ENCODE peak calls at places on chromosome X, in seven cellular contexts. One of them, this sample, is unnamed.

GRCh38 chrX:71181558-71181909 is 36.9 kb downstream of the NLGN3 start:
- DNase-seq in activated T-cell treated with anti-CD3 and anti-CD28 coated beads, Interleukin-2, amount 50 U/mL, for 4 hours: peak
- DNase-seq in glutamatergic neuron: no peak
- DNase-seq in fibroblast of mammary gland: no peak
- DNase-seq in stimulated activated CD8-positive, alpha-beta memory T cell treated with anti-CD3 and anti-CD28 coated beads, Interleukin-15, amount 100 ng/mL, for 4 hours: peak
- DNase-seq in NCI-H510A: no peak
- DNase-seq in left kidney: no peak
- DNase-seq in this sample: no peak

GRCh38 chrX:123696334-123696733 is 36.5 kb downstream of the THOC2 start:
- DNase-seq in activated T-cell treated with anti-CD3 and anti-CD28 coated beads, Interleukin-2, amount 50 U/mL, for 4 hours: no peak
- DNase-seq in glutamatergic neuron: no peak
- DNase-seq in stimulated activated CD8-positive, alpha-beta memory T cell treated with anti-CD3 and anti-CD28 coated beads, Interleukin-15, amount 100 ng/mL, for 4 hours: no peak
- DNase-seq in left kidney: no peak
- DNase-seq in NCI-H510A: no peak
- DNase-seq in fibroblast of mammary gland: no peak
- DNase-seq in this sample: no peak

GRCh38 chrX:135923353-135923752 is 29.8 kb downstream of the SAGE1 start:
- DNase-seq in fibroblast of mammary gland: no peak
- DNase-seq in left kidney: no peak
- DNase-seq in stimulated activated CD8-positive, alpha-beta memory T cell treated with anti-CD3 and anti-CD28 coated beads, Interleukin-15, amount 100 ng/mL, for 4 hours: no peak
- DNase-seq in activated T-cell treated with anti-CD3 and anti-CD28 coated beads, Interleukin-2, amount 50 U/mL, for 4 hours: no peak
- DNase-seq in glutamatergic neuron: no peak
- DNase-seq in NCI-H510A: no peak
- DNase-seq in this sample: no peak

GRCh38 chrX:87873988-87874500 is 356.4 kb downstream of the KLHL4 start:
- DNase-seq in left kidney: peak
- DNase-seq in stimulated activated CD8-positive, alpha-beta memory T cell treated with anti-CD3 and anti-CD28 coated beads, Interleukin-15, amount 100 ng/mL, for 4 hours: no peak
- DNase-seq in fibroblast of mammary gland: no peak
- DNase-seq in NCI-H510A: no peak
- DNase-seq in activated T-cell treated with anti-CD3 and anti-CD28 coated beads, Interleukin-2, amount 50 U/mL, for 4 hours: no peak
- DNase-seq in glutamatergic neuron: no peak
- DNase-seq in this sample: no peak

GRCh38 chrX:68841251-68842049 is 12.6 kb downstream of the EFNB1 start:
- DNase-seq in glutamatergic neuron: no peak
- DNase-seq in stimulated activated CD8-positive, alpha-beta memory T cell treated with anti-CD3 and anti-CD28 coated beads, Interleukin-15, amount 100 ng/mL, for 4 hours: no peak
- DNase-seq in activated T-cell treated with anti-CD3 and anti-CD28 coated beads, Interleukin-2, amount 50 U/mL, for 4 hours: no peak
- DNase-seq in NCI-H510A: no peak
- DNase-seq in left kidney: no peak
- DNase-seq in fibroblast of mammary gland: no peak
- DNase-seq in this sample: no peak

GRCh38 chrX:130682990-130683389 is 220.0 kb downstream of the ENOX2 start:
- DNase-seq in fibroblast of mammary gland: peak
- DNase-seq in NCI-H510A: no peak
- DNase-seq in stimulated activated CD8-positive, alpha-beta memory T cell treated with anti-CD3 and anti-CD28 coated beads, Interleukin-15, amount 100 ng/mL, for 4 hours: no peak
- DNase-seq in glutamatergic neuron: no peak
- DNase-seq in activated T-cell treated with anti-CD3 and anti-CD28 coated beads, Interleukin-2, amount 50 U/mL, for 4 hours: no peak
- DNase-seq in left kidney: no peak
- DNase-seq in this sample: no peak

GRCh38 chrX:42776195-42776594 is 1.8 kb downstream of the PPP1R2C start:
- DNase-seq in glutamatergic neuron: no peak
- DNase-seq in NCI-H510A: no peak
- DNase-seq in stimulated activated CD8-positive, alpha-beta memory T cell treated with anti-CD3 and anti-CD28 coated beads, Interleukin-15, amount 100 ng/mL, for 4 hours: no peak
- DNase-seq in left kidney: no peak
- DNase-seq in activated T-cell treated with anti-CD3 and anti-CD28 coated beads, Interleukin-2, amount 50 U/mL, for 4 hours: no peak
- DNase-seq in fibroblast of mammary gland: peak
- DNase-seq in this sample: no peak

GRCh38 chrX:130770615-130771014 is 132.4 kb downstream of the ENOX2 start:
- DNase-seq in NCI-H510A: no peak
- DNase-seq in fibroblast of mammary gland: peak
- DNase-seq in activated T-cell treated with anti-CD3 and anti-CD28 coated beads, Interleukin-2, amount 50 U/mL, for 4 hours: no peak
- DNase-seq in left kidney: no peak
- DNase-seq in stimulated activated CD8-positive, alpha-beta memory T cell treated with anti-CD3 and anti-CD28 coated beads, Interleukin-15, amount 100 ng/mL, for 4 hours: no peak
- DNase-seq in glutamatergic neuron: no peak
- DNase-seq in this sample: no peak

GRCh38 chrX:149877636-149878035 is 3.3 kb upstream of the MAGEA8 start:
- DNase-seq in NCI-H510A: no peak
- DNase-seq in activated T-cell treated with anti-CD3 and anti-CD28 coated beads, Interleukin-2, amount 50 U/mL, for 4 hours: no peak
- DNase-seq in left kidney: no peak
- DNase-seq in stimulated activated CD8-positive, alpha-beta memory T cell treated with anti-CD3 and anti-CD28 coated beads, Interleukin-15, amount 100 ng/mL, for 4 hours: no peak
- DNase-seq in glutamatergic neuron: no peak
- DNase-seq in fibroblast of mammary gland: peak
- DNase-seq in this sample: no peak

GRCh38 chrX:16873106-16873505 is 2.9 kb upstream of the RBBP7 start:
- DNase-seq in NCI-H510A: no peak
- DNase-seq in stimulated activated CD8-positive, alpha-beta memory T cell treated with anti-CD3 and anti-CD28 coated beads, Interleukin-15, amount 100 ng/mL, for 4 hours: no peak
- DNase-seq in glutamatergic neuron: no peak
- DNase-seq in left kidney: no peak
- DNase-seq in fibroblast of mammary gland: no peak
- DNase-seq in activated T-cell treated with anti-CD3 and anti-CD28 coated beads, Interleukin-2, amount 50 U/mL, for 4 hours: no peak
- DNase-seq in this sample: no peak

GRCh38 chrX:108165349-108166111 is 74.0 kb downstream of the ATG4A start:
- DNase-seq in stimulated activated CD8-positive, alpha-beta memory T cell treated with anti-CD3 and anti-CD28 coated beads, Interleukin-15, amount 100 ng/mL, for 4 hours: no peak
- DNase-seq in fibroblast of mammary gland: peak
- DNase-seq in NCI-H510A: peak
- DNase-seq in glutamatergic neuron: peak
- DNase-seq in activated T-cell treated with anti-CD3 and anti-CD28 coated beads, Interleukin-2, amount 50 U/mL, for 4 hours: no peak
- DNase-seq in left kidney: peak
- DNase-seq in this sample: no peak

GRCh38 chrX:3545901-3546300 is 167.5 kb downstream of the PRKX start:
- DNase-seq in left kidney: no peak
- DNase-seq in stimulated activated CD8-positive, alpha-beta memory T cell treated with anti-CD3 and anti-CD28 coated beads, Interleukin-15, amount 100 ng/mL, for 4 hours: no peak
- DNase-seq in fibroblast of mammary gland: no peak
- DNase-seq in NCI-H510A: no peak
- DNase-seq in glutamatergic neuron: no peak
- DNase-seq in activated T-cell treated with anti-CD3 and anti-CD28 coated beads, Interleukin-2, amount 50 U/mL, for 4 hours: no peak
- DNase-seq in this sample: no peak

GRCh38 chrX:131944936-131945902 is 77.9 kb upstream of the STK26 start:
- DNase-seq in fibroblast of mammary gland: no peak
- DNase-seq in NCI-H510A: no peak
- DNase-seq in activated T-cell treated with anti-CD3 and anti-CD28 coated beads, Interleukin-2, amount 50 U/mL, for 4 hours: no peak
- DNase-seq in stimulated activated CD8-positive, alpha-beta memory T cell treated with anti-CD3 and anti-CD28 coated beads, Interleukin-15, amount 100 ng/mL, for 4 hours: no peak
- DNase-seq in glutamatergic neuron: no peak
- DNase-seq in left kidney: peak
- DNase-seq in this sample: no peak

GRCh38 chrX:102765794-102766193 is 45.3 kb downstream of the GPRASP3 start:
- DNase-seq in activated T-cell treated with anti-CD3 and anti-CD28 coated beads, Interleukin-2, amount 50 U/mL, for 4 hours: no peak
- DNase-seq in NCI-H510A: no peak
- DNase-seq in fibroblast of mammary gland: peak
- DNase-seq in stimulated activated CD8-positive, alpha-beta memory T cell treated with anti-CD3 and anti-CD28 coated beads, Interleukin-15, amount 100 ng/mL, for 4 hours: no peak
- DNase-seq in left kidney: no peak
- DNase-seq in glutamatergic neuron: no peak
- DNase-seq in this sample: no peak

GRCh38 chrX:72470593-72471310 is 101.9 kb downstream of the HDAC8 start:
- DNase-seq in activated T-cell treated with anti-CD3 and anti-CD28 coated beads, Interleukin-2, amount 50 U/mL, for 4 hours: no peak
- DNase-seq in NCI-H510A: no peak
- DNase-seq in glutamatergic neuron: no peak
- DNase-seq in left kidney: no peak
- DNase-seq in fibroblast of mammary gland: no peak
- DNase-seq in stimulated activated CD8-positive, alpha-beta memory T cell treated with anti-CD3 and anti-CD28 coated beads, Interleukin-15, amount 100 ng/mL, for 4 hours: no peak
- DNase-seq in this sample: no peak

GRCh38 chrX:103275947-103276567 is 493 bp downstream of the TCEAL5 start:
- DNase-seq in glutamatergic neuron: peak
- DNase-seq in left kidney: peak
- DNase-seq in activated T-cell treated with anti-CD3 and anti-CD28 coated beads, Interleukin-2, amount 50 U/mL, for 4 hours: no peak
- DNase-seq in stimulated activated CD8-positive, alpha-beta memory T cell treated with anti-CD3 and anti-CD28 coated beads, Interleukin-15, amount 100 ng/mL, for 4 hours: no peak
- DNase-seq in NCI-H510A: no peak
- DNase-seq in fibroblast of mammary gland: no peak
- DNase-seq in this sample: no peak

GRCh38 chrX:9133426-9133825 is 99.5 kb upstream of the FAM9B start:
- DNase-seq in NCI-H510A: no peak
- DNase-seq in stimulated activated CD8-positive, alpha-beta memory T cell treated with anti-CD3 and anti-CD28 coated beads, Interleukin-15, amount 100 ng/mL, for 4 hours: no peak
- DNase-seq in left kidney: no peak
- DNase-seq in glutamatergic neuron: no peak
- DNase-seq in fibroblast of mammary gland: peak
- DNase-seq in activated T-cell treated with anti-CD3 and anti-CD28 coated beads, Interleukin-2, amount 50 U/mL, for 4 hours: no peak
- DNase-seq in this sample: no peak

GRCh38 chrX:103805860-103806259 is 26.2 kb downstream of the RAB9B start:
- DNase-seq in stimulated activated CD8-positive, alpha-beta memory T cell treated with anti-CD3 and anti-CD28 coated beads, Interleukin-15, amount 100 ng/mL, for 4 hours: no peak
- DNase-seq in activated T-cell treated with anti-CD3 and anti-CD28 coated beads, Interleukin-2, amount 50 U/mL, for 4 hours: no peak
- DNase-seq in left kidney: no peak
- DNase-seq in glutamatergic neuron: no peak
- DNase-seq in NCI-H510A: no peak
- DNase-seq in fibroblast of mammary gland: no peak
- DNase-seq in this sample: no peak

GRCh38 chrX:154717824-154718223 is 33.1 kb downstream of the GAB3 start:
- DNase-seq in NCI-H510A: no peak
- DNase-seq in activated T-cell treated with anti-CD3 and anti-CD28 coated beads, Interleukin-2, amount 50 U/mL, for 4 hours: no peak
- DNase-seq in stimulated activated CD8-positive, alpha-beta memory T cell treated with anti-CD3 and anti-CD28 coated beads, Interleukin-15, amount 100 ng/mL, for 4 hours: no peak
- DNase-seq in glutamatergic neuron: peak
- DNase-seq in left kidney: peak
- DNase-seq in fibroblast of mammary gland: peak
- DNase-seq in this sample: no peak

GRCh38 chrX:112043997-112044396 is 38.6 kb downstream of the TRPC5 start:
- DNase-seq in left kidney: peak
- DNase-seq in activated T-cell treated with anti-CD3 and anti-CD28 coated beads, Interleukin-2, amount 50 U/mL, for 4 hours: no peak
- DNase-seq in glutamatergic neuron: no peak
- DNase-seq in stimulated activated CD8-positive, alpha-beta memory T cell treated with anti-CD3 and anti-CD28 coated beads, Interleukin-15, amount 100 ng/mL, for 4 hours: no peak
- DNase-seq in fibroblast of mammary gland: peak
- DNase-seq in NCI-H510A: no peak
- DNase-seq in this sample: no peak

GRCh38 chrX:3811331-3812311 is 98.2 kb upstream of the PRKX start:
- DNase-seq in NCI-H510A: no peak
- DNase-seq in left kidney: peak
- DNase-seq in glutamatergic neuron: no peak
- DNase-seq in stimulated activated CD8-positive, alpha-beta memory T cell treated with anti-CD3 and anti-CD28 coated beads, Interleukin-15, amount 100 ng/mL, for 4 hours: no peak
- DNase-seq in fibroblast of mammary gland: peak
- DNase-seq in activated T-cell treated with anti-CD3 and anti-CD28 coated beads, Interleukin-2, amount 50 U/mL, for 4 hours: peak
- DNase-seq in this sample: peak

GRCh38 chrX:8731579-8732395 is at the start of gene ANOS1:
- DNase-seq in glutamatergic neuron: peak
- DNase-seq in NCI-H510A: peak
- DNase-seq in left kidney: peak
- DNase-seq in activated T-cell treated with anti-CD3 and anti-CD28 coated beads, Interleukin-2, amount 50 U/mL, for 4 hours: no peak
- DNase-seq in stimulated activated CD8-positive, alpha-beta memory T cell treated with anti-CD3 and anti-CD28 coated beads, Interleukin-15, amount 100 ng/mL, for 4 hours: no peak
- DNase-seq in fibroblast of mammary gland: no peak
- DNase-seq in this sample: peak

GRCh38 chrX:85611926-85612325 is 232.5 kb upstream of the POF1B start:
- DNase-seq in stimulated activated CD8-positive, alpha-beta memory T cell treated with anti-CD3 and anti-CD28 coated beads, Interleukin-15, amount 100 ng/mL, for 4 hours: no peak
- DNase-seq in glutamatergic neuron: no peak
- DNase-seq in NCI-H510A: no peak
- DNase-seq in activated T-cell treated with anti-CD3 and anti-CD28 coated beads, Interleukin-2, amount 50 U/mL, for 4 hours: no peak
- DNase-seq in fibroblast of mammary gland: peak
- DNase-seq in left kidney: peak
- DNase-seq in this sample: no peak

GRCh38 chrX:130118396-130118795 is 8.1 kb upstream of the ELF4 start:
- DNase-seq in stimulated activated CD8-positive, alpha-beta memory T cell treated with anti-CD3 and anti-CD28 coated beads, Interleukin-15, amount 100 ng/mL, for 4 hours: no peak
- DNase-seq in left kidney: no peak
- DNase-seq in NCI-H510A: no peak
- DNase-seq in glutamatergic neuron: no peak
- DNase-seq in fibroblast of mammary gland: peak
- DNase-seq in activated T-cell treated with anti-CD3 and anti-CD28 coated beads, Interleukin-2, amount 50 U/mL, for 4 hours: no peak
- DNase-seq in this sample: no peak

GRCh38 chrX:1181131-1181530 is 31.3 kb downstream of the CRLF2 start:
- DNase-seq in NCI-H510A: no peak
- DNase-seq in stimulated activated CD8-positive, alpha-beta memory T cell treated with anti-CD3 and anti-CD28 coated beads, Interleukin-15, amount 100 ng/mL, for 4 hours: no peak
- DNase-seq in activated T-cell treated with anti-CD3 and anti-CD28 coated beads, Interleukin-2, amount 50 U/mL, for 4 hours: no peak
- DNase-seq in fibroblast of mammary gland: no peak
- DNase-seq in left kidney: no peak
- DNase-seq in glutamatergic neuron: no peak
- DNase-seq in this sample: no peak

GRCh38 chrX:119853449-119853848 is 686 bp upstream of the UPF3B start:
- DNase-seq in left kidney: peak
- DNase-seq in activated T-cell treated with anti-CD3 and anti-CD28 coated beads, Interleukin-2, amount 50 U/mL, for 4 hours: no peak
- DNase-seq in NCI-H510A: no peak
- DNase-seq in fibroblast of mammary gland: no peak
- DNase-seq in glutamatergic neuron: no peak
- DNase-seq in stimulated activated CD8-positive, alpha-beta memory T cell treated with anti-CD3 and anti-CD28 coated beads, Interleukin-15, amount 100 ng/mL, for 4 hours: no peak
- DNase-seq in this sample: no peak

GRCh38 chrX:139204903-139205667 is 325.5 kb upstream of the F9 start:
- DNase-seq in NCI-H510A: no peak
- DNase-seq in glutamatergic neuron: peak
- DNase-seq in left kidney: peak
- DNase-seq in fibroblast of mammary gland: no peak
- DNase-seq in stimulated activated CD8-positive, alpha-beta memory T cell treated with anti-CD3 and anti-CD28 coated beads, Interleukin-15, amount 100 ng/mL, for 4 hours: no peak
- DNase-seq in activated T-cell treated with anti-CD3 and anti-CD28 coated beads, Interleukin-2, amount 50 U/mL, for 4 hours: no peak
- DNase-seq in this sample: no peak

GRCh38 chrX:69163936-69164741 is 1.1 kb downstream of the PJA1 start:
- DNase-seq in NCI-H510A: peak
- DNase-seq in stimulated activated CD8-positive, alpha-beta memory T cell treated with anti-CD3 and anti-CD28 coated beads, Interleukin-15, amount 100 ng/mL, for 4 hours: peak
- DNase-seq in activated T-cell treated with anti-CD3 and anti-CD28 coated beads, Interleukin-2, amount 50 U/mL, for 4 hours: peak
- DNase-seq in left kidney: peak
- DNase-seq in fibroblast of mammary gland: no peak
- DNase-seq in glutamatergic neuron: peak
- DNase-seq in this sample: peak

GRCh38 chrX:150935466-150935865 is 37.0 kb upstream of the CD99L2 start:
- DNase-seq in fibroblast of mammary gland: peak
- DNase-seq in activated T-cell treated with anti-CD3 and anti-CD28 coated beads, Interleukin-2, amount 50 U/mL, for 4 hours: no peak
- DNase-seq in stimulated activated CD8-positive, alpha-beta memory T cell treated with anti-CD3 and anti-CD28 coated beads, Interleukin-15, amount 100 ng/mL, for 4 hours: no peak
- DNase-seq in glutamatergic neuron: no peak
- DNase-seq in left kidney: no peak
- DNase-seq in NCI-H510A: no peak
- DNase-seq in this sample: no peak

GRCh38 chrX:41339148-41339547 is 5.2 kb downstream of the DDX3X start:
- DNase-seq in glutamatergic neuron: no peak
- DNase-seq in fibroblast of mammary gland: no peak
- DNase-seq in activated T-cell treated with anti-CD3 and anti-CD28 coated beads, Interleukin-2, amount 50 U/mL, for 4 hours: no peak
- DNase-seq in left kidney: no peak
- DNase-seq in NCI-H510A: no peak
- DNase-seq in stimulated activated CD8-positive, alpha-beta memory T cell treated with anti-CD3 and anti-CD28 coated beads, Interleukin-15, amount 100 ng/mL, for 4 hours: no peak
- DNase-seq in this sample: no peak

GRCh38 chrX:1502241-1502640 is 34.7 kb downstream of the P2RY8 start:
- DNase-seq in stimulated activated CD8-positive, alpha-beta memory T cell treated with anti-CD3 and anti-CD28 coated beads, Interleukin-15, amount 100 ng/mL, for 4 hours: no peak
- DNase-seq in glutamatergic neuron: no peak
- DNase-seq in NCI-H510A: no peak
- DNase-seq in left kidney: no peak
- DNase-seq in activated T-cell treated with anti-CD3 and anti-CD28 coated beads, Interleukin-2, amount 50 U/mL, for 4 hours: no peak
- DNase-seq in fibroblast of mammary gland: no peak
- DNase-seq in this sample: no peak